ENCODE peak calls at places on chromosomes 1 and 21, in ten cellular contexts. F, A, S, W, P, M, H, L, X and B are unnamed samples.

GRCh38 chr21:44726803-44727202 is 15.4 kb upstream of the TSPEAR start:
- DNase-seq in F (no peak), A (no peak), S (no peak), W (no peak), P (no peak), M (no peak), H (no peak), L (no peak), X (no peak), B (no peak)

GRCh38 chr1:211781260-211781659 is 49.3 kb downstream of the LPGAT1 start:
- DNase-seq in F (no peak), A (peak), S (no peak), W (no peak), P (no peak), M (no peak), H (no peak), L (no peak), X (no peak), B (no peak)

GRCh38 chr1:167107456-167107855 is 13.6 kb downstream of the STYXL2 start:
- DNase-seq in F (no peak), A (no peak), S (no peak), W (no peak), P (peak), M (no peak), H (no peak), L (no peak), X (no peak), B (no peak)

GRCh38 chr1:82795503-82796149 is 994.9 kb downstream of the ADGRL2 start:
- DNase-seq in F (no peak), A (no peak), S (no peak), W (no peak), P (no peak), M (no peak), H (no peak), L (no peak), X (no peak), B (no peak)

GRCh38 chr1:161188381-161188780 is 10.5 kb downstream of the ADAMTS4 start:
- DNase-seq in F (no peak), A (no peak), S (no peak), W (no peak), P (no peak), M (no peak), H (no peak), L (no peak), X (no peak), B (no peak)

GRCh38 chr1:172895050-172895460 is 155.7 kb downstream of the TNFSF18 start:
- DNase-seq in F (no peak), A (peak), S (peak), W (no peak), P (peak), M (no peak), H (no peak), L (no peak), X (no peak), B (no peak)

GRCh38 chr1:98077691-98078090 is 156.9 kb upstream of the DPYD start:
- DNase-seq in F (no peak), A (no peak), S (no peak), W (no peak), P (no peak), M (no peak), H (no peak), L (no peak), X (no peak), B (no peak)

GRCh38 chr1:118960567-118961136 is 27.5 kb downstream of the TBX15 start:
- DNase-seq in F (no peak), A (no peak), S (no peak), W (no peak), P (peak), M (no peak), H (no peak), L (no peak), X (peak), B (no peak)

GRCh38 chr1:46394872-46395465 is 852 bp downstream of the FAAH start:
- DNase-seq in F (peak), A (no peak), S (no peak), W (no peak), P (no peak), M (no peak), H (no peak), L (no peak), X (no peak), B (no peak)

GRCh38 chr1:84653130-84653680 is 37.1 kb downstream of the SSX2IP start:
- DNase-seq in F (no peak), A (no peak), S (no peak), W (no peak), P (peak), M (no peak), H (no peak), L (no peak), X (no peak), B (no peak)

GRCh38 chr1:58779837-58780585 is 3.8 kb downstream of the JUN start:
- DNase-seq in F (peak), A (no peak), S (peak), W (no peak), P (peak), M (peak), H (no peak), L (no peak), X (peak), B (peak)

GRCh38 chr1:6601049-6601864 is 1.4 kb downstream of the KLHL21 start:
- DNase-seq in F (peak), A (no peak), S (peak), W (peak), P (peak), M (peak), H (peak), L (no peak), X (peak), B (no peak)

GRCh38 chr1:102434421-102434820 is 437.7 kb upstream of the OLFM3 start:
- DNase-seq in F (peak), A (no peak), S (peak), W (no peak), P (no peak), M (no peak), H (no peak), L (peak), X (no peak), B (no peak)

GRCh38 chr1:68010094-68010493 is 40.3 kb downstream of the DIRAS3 start:
- DNase-seq in F (peak), A (no peak), S (no peak), W (no peak), P (peak), M (no peak), H (no peak), L (no peak), X (no peak), B (no peak)

GRCh38 chr1:198837276-198838021 is 198.6 kb downstream of the PTPRC start:
- DNase-seq in F (no peak), A (no peak), S (no peak), W (no peak), P (no peak), M (no peak), H (no peak), L (no peak), X (no peak), B (no peak)

GRCh38 chr1:35319988-35320713 is 51.6 kb downstream of the ZMYM4 start:
- DNase-seq in F (peak), A (no peak), S (no peak), W (no peak), P (peak), M (peak), H (no peak), L (no peak), X (peak), B (no peak)

GRCh38 chr1:93692983-93693591 is 11.4 kb upstream of the BCAR3 start:
- DNase-seq in F (no peak), A (no peak), S (peak), W (no peak), P (peak), M (no peak), H (no peak), L (no peak), X (no peak), B (no peak)

GRCh38 chr21:33977721-33978369 is 62.2 kb upstream of the ATP5PO start:
- DNase-seq in F (no peak), A (no peak), S (no peak), W (no peak), P (no peak), M (no peak), H (no peak), L (no peak), X (no peak), B (no peak)

GRCh38 chr1:1917995-1918900 is 831 bp downstream of the TMEM52 start:
- DNase-seq in F (no peak), A (no peak), S (no peak), W (no peak), P (no peak), M (no peak), H (no peak), L (peak), X (peak), B (no peak)

GRCh38 chr1:31985430-31985829 is 28.2 kb upstream of the KHDRBS1 start:
- DNase-seq in F (no peak), A (no peak), S (no peak), W (no peak), P (no peak), M (no peak), H (no peak), L (no peak), X (no peak), B (peak)

GRCh38 chr1:42757892-42758275 is 8.9 kb downstream of the P3H1 start:
- DNase-seq in F (no peak), A (no peak), S (no peak), W (no peak), P (no peak), M (no peak), H (no peak), L (no peak), X (no peak), B (no peak)

GRCh38 chr1:45490121-45490622 is 791 bp downstream of the TESK2 start:
- DNase-seq in F (no peak), A (no peak), S (no peak), W (no peak), P (peak), M (no peak), H (no peak), L (peak), X (no peak), B (no peak)

GRCh38 chr1:246428542-246429308 is 78.4 kb downstream of the SMYD3 start:
- DNase-seq in F (no peak), A (no peak), S (peak), W (no peak), P (peak), M (no peak), H (no peak), L (no peak), X (no peak), B (no peak)

GRCh38 chr1:118660769-118661168 is 327.4 kb downstream of the TBX15 start:
- DNase-seq in F (no peak), A (no peak), S (no peak), W (no peak), P (no peak), M (no peak), H (no peak), L (no peak), X (no peak), B (no peak)

GRCh38 chr1:216914974-216915373 is 191.7 kb upstream of the ESRRG start:
- DNase-seq in F (no peak), A (no peak), S (no peak), W (no peak), P (peak), M (no peak), H (no peak), L (no peak), X (no peak), B (no peak)

GRCh38 chr1:26829214-26829911 is 2.9 kb downstream of the ZDHHC18 start:
- DNase-seq in F (no peak), A (no peak), S (no peak), W (no peak), P (no peak), M (no peak), H (no peak), L (no peak), X (no peak), B (no peak)